ENCODE peak calls at places on chromosomes 16 and 17, in eight cellular contexts. D, Y, I, Z, U, N, T and Q are unnamed samples.

GRCh38 chr17:49552070-49552751 is 23.5 kb upstream of the NXPH3 start:
- DNase-seq in Y (no peak), N (no peak), Z (no peak), T (no peak), U (no peak), I (no peak), D (no peak), Q (no peak)

GRCh38 chr16:49980166-49980565 is 44.9 kb upstream of the CNEP1R1 start:
- DNase-seq in T (no peak), N (no peak), U (peak), I (no peak), D (no peak), Z (no peak), Y (no peak), Q (no peak)

GRCh38 chr16:89141884-89142267 is 29.7 kb upstream of the CDH15 start:
- DNase-seq in D (no peak), Y (no peak), Z (no peak), N (no peak), T (no peak), U (no peak), I (no peak), Q (no peak)

GRCh38 chr17:74842146-74842598 is 17.5 kb downstream of the GRIN2C start:
- DNase-seq in D (no peak), U (no peak), Z (no peak), N (no peak), Y (no peak), T (no peak), I (no peak), Q (no peak)

GRCh38 chr16:7405166-7405565 is 72.5 kb downstream of the RBFOX1 start:
- DNase-seq in D (peak), I (peak), T (peak), Y (peak), Z (no peak), N (no peak), U (no peak), Q (no peak)

GRCh38 chr16:55116165-55116894 is 185.7 kb downstream of the IRX5 start:
- DNase-seq in I (no peak), Y (no peak), T (no peak), D (no peak), Z (no peak), U (no peak), N (no peak), Q (peak)

GRCh38 chr16:80045944-80046660 is 445.6 kb upstream of the MAF start:
- DNase-seq in N (no peak), D (no peak), I (no peak), Y (no peak), T (peak), U (no peak), Z (no peak), Q (no peak)

GRCh38 chr17:35784895-35785294 is 10.5 kb downstream of the MMP28 start:
- DNase-seq in I (no peak), Z (peak), Y (no peak), D (no peak), U (no peak), N (no peak), T (no peak), Q (no peak)

GRCh38 chr17:67477687-67478086 is 100.6 kb downstream of the PITPNC1 start:
- DNase-seq in Z (no peak), U (no peak), N (peak), T (no peak), I (no peak), D (no peak), Y (no peak), Q (no peak)

GRCh38 chr16:8931864-8932263 is 31.8 kb downstream of the USP7 start:
- DNase-seq in Y (no peak), I (peak), T (no peak), D (peak), Z (no peak), U (peak), N (peak), Q (peak)